ENCODE peak calls at places on chromosomes 6 and 20, in eight cellular contexts. One of them, this sample, is unnamed.

GRCh38 chr20:34049897-34050695 is 56.4 kb downstream of the RALY start:
- DNase-seq in mucosa of descending colon: no peak
- DNase-seq in neural crest cell: no peak
- DNase-seq in activated CD4-positive, CD25-positive, alpha-beta regulatory T cell treated with anti-CD3 and anti-CD28 coated beads, Interleukin-2, amount 50 U/mL, for 72 hours: no peak
- DNase-seq in Jurkat, Clone E6-1: no peak
- DNase-seq in tibial nerve: peak; percentile 37
- DNase-seq in choroid plexus epithelial cell: no peak
- DNase-seq in left kidney: no peak
- DNase-seq in this sample: no peak

GRCh38 chr20:44204156-44204831 is 6.3 kb downstream of the OSER1 start:
- DNase-seq in mucosa of descending colon: no peak
- DNase-seq in neural crest cell: no peak
- DNase-seq in activated CD4-positive, CD25-positive, alpha-beta regulatory T cell treated with anti-CD3 and anti-CD28 coated beads, Interleukin-2, amount 50 U/mL, for 72 hours: no peak
- DNase-seq in Jurkat, Clone E6-1: no peak
- DNase-seq in tibial nerve: no peak
- DNase-seq in choroid plexus epithelial cell: peak; percentile 94
- DNase-seq in left kidney: no peak
- DNase-seq in this sample: no peak

GRCh38 chr6:36350681-36351091 is 14.0 kb upstream of the BNIP5 start:
- DNase-seq in mucosa of descending colon: no peak
- DNase-seq in neural crest cell: no peak
- DNase-seq in activated CD4-positive, CD25-positive, alpha-beta regulatory T cell treated with anti-CD3 and anti-CD28 coated beads, Interleukin-2, amount 50 U/mL, for 72 hours: no peak
- DNase-seq in Jurkat, Clone E6-1: no peak
- DNase-seq in tibial nerve: no peak
- DNase-seq in choroid plexus epithelial cell: peak; percentile 94
- DNase-seq in left kidney: peak; percentile 46
- DNase-seq in this sample: peak; percentile 59

GRCh38 chr20:23445596-23446217 is 6.2 kb downstream of the CSTL1 start:
- DNase-seq in mucosa of descending colon: no peak
- DNase-seq in neural crest cell: no peak
- DNase-seq in activated CD4-positive, CD25-positive, alpha-beta regulatory T cell treated with anti-CD3 and anti-CD28 coated beads, Interleukin-2, amount 50 U/mL, for 72 hours: no peak
- DNase-seq in Jurkat, Clone E6-1: no peak
- DNase-seq in tibial nerve: no peak
- DNase-seq in choroid plexus epithelial cell: peak; percentile 82
- DNase-seq in left kidney: no peak
- DNase-seq in this sample: no peak

GRCh38 chr6:36660771-36661471 is 17.6 kb upstream of the CDKN1A start:
- DNase-seq in mucosa of descending colon: peak; percentile 82
- DNase-seq in neural crest cell: peak; percentile 22
- DNase-seq in activated CD4-positive, CD25-positive, alpha-beta regulatory T cell treated with anti-CD3 and anti-CD28 coated beads, Interleukin-2, amount 50 U/mL, for 72 hours: no peak
- DNase-seq in Jurkat, Clone E6-1: no peak
- DNase-seq in tibial nerve: no peak
- DNase-seq in choroid plexus epithelial cell: peak; percentile 55
- DNase-seq in left kidney: peak; percentile 86
- DNase-seq in this sample: peak; percentile 81

GRCh38 chr6:45666844-45667243 is 289.1 kb upstream of the SUPT3H start:
- DNase-seq in mucosa of descending colon: no peak
- DNase-seq in neural crest cell: no peak
- DNase-seq in activated CD4-positive, CD25-positive, alpha-beta regulatory T cell treated with anti-CD3 and anti-CD28 coated beads, Interleukin-2, amount 50 U/mL, for 72 hours: no peak
- DNase-seq in Jurkat, Clone E6-1: no peak
- DNase-seq in tibial nerve: no peak
- DNase-seq in choroid plexus epithelial cell: peak; percentile 55
- DNase-seq in left kidney: no peak
- DNase-seq in this sample: no peak

GRCh38 chr6:84193140-84193708 is 34.2 kb downstream of the CEP162 start:
- DNase-seq in mucosa of descending colon: no peak
- DNase-seq in neural crest cell: no peak
- DNase-seq in activated CD4-positive, CD25-positive, alpha-beta regulatory T cell treated with anti-CD3 and anti-CD28 coated beads, Interleukin-2, amount 50 U/mL, for 72 hours: no peak
- DNase-seq in Jurkat, Clone E6-1: no peak
- DNase-seq in tibial nerve: no peak
- DNase-seq in choroid plexus epithelial cell: peak; percentile 43
- DNase-seq in left kidney: no peak
- DNase-seq in this sample: no peak

GRCh38 chr6:3419624-3420272 is 37.1 kb downstream of the SLC22A23 start:
- DNase-seq in mucosa of descending colon: no peak
- DNase-seq in neural crest cell: no peak
- DNase-seq in activated CD4-positive, CD25-positive, alpha-beta regulatory T cell treated with anti-CD3 and anti-CD28 coated beads, Interleukin-2, amount 50 U/mL, for 72 hours: no peak
- DNase-seq in Jurkat, Clone E6-1: no peak
- DNase-seq in tibial nerve: no peak
- DNase-seq in choroid plexus epithelial cell: peak; percentile 51
- DNase-seq in left kidney: no peak
- DNase-seq in this sample: no peak

GRCh38 chr20:17520583-17520982 is 10.6 kb downstream of the BFSP1 start:
- DNase-seq in mucosa of descending colon: no peak
- DNase-seq in neural crest cell: no peak
- DNase-seq in activated CD4-positive, CD25-positive, alpha-beta regulatory T cell treated with anti-CD3 and anti-CD28 coated beads, Interleukin-2, amount 50 U/mL, for 72 hours: no peak
- DNase-seq in Jurkat, Clone E6-1: no peak
- DNase-seq in tibial nerve: no peak
- DNase-seq in choroid plexus epithelial cell: no peak
- DNase-seq in left kidney: no peak
- DNase-seq in this sample: no peak

GRCh38 chr6:6736753-6737654 is 148.5 kb downstream of the LY86 start:
- DNase-seq in mucosa of descending colon: peak; percentile 67
- DNase-seq in neural crest cell: peak; percentile 46
- DNase-seq in activated CD4-positive, CD25-positive, alpha-beta regulatory T cell treated with anti-CD3 and anti-CD28 coated beads, Interleukin-2, amount 50 U/mL, for 72 hours: no peak
- DNase-seq in Jurkat, Clone E6-1: no peak
- DNase-seq in tibial nerve: peak; percentile 53
- DNase-seq in choroid plexus epithelial cell: peak; percentile 34
- DNase-seq in left kidney: peak; percentile 96
- DNase-seq in this sample: peak; percentile 82

GRCh38 chr20:62822788-62823651 is 6.2 kb downstream of the COL9A3 start:
- DNase-seq in mucosa of descending colon: no peak
- DNase-seq in neural crest cell: no peak
- DNase-seq in activated CD4-positive, CD25-positive, alpha-beta regulatory T cell treated with anti-CD3 and anti-CD28 coated beads, Interleukin-2, amount 50 U/mL, for 72 hours: no peak
- DNase-seq in Jurkat, Clone E6-1: peak; percentile 73
- DNase-seq in tibial nerve: no peak
- DNase-seq in choroid plexus epithelial cell: no peak
- DNase-seq in left kidney: peak; percentile 77
- DNase-seq in this sample: no peak

GRCh38 chr6:33700391-33701050 is 11.0 kb downstream of the UQCC2 start:
- DNase-seq in mucosa of descending colon: peak; percentile 82
- DNase-seq in neural crest cell: peak; percentile 69
- DNase-seq in activated CD4-positive, CD25-positive, alpha-beta regulatory T cell treated with anti-CD3 and anti-CD28 coated beads, Interleukin-2, amount 50 U/mL, for 72 hours: peak; percentile 55
- DNase-seq in Jurkat, Clone E6-1: peak; percentile 57
- DNase-seq in tibial nerve: peak; percentile 48
- DNase-seq in choroid plexus epithelial cell: peak; percentile 85
- DNase-seq in left kidney: peak; percentile 89
- DNase-seq in this sample: no peak

GRCh38 chr6:83974409-83975050 is 59.0 kb upstream of the MRAP2 start:
- DNase-seq in mucosa of descending colon: no peak
- DNase-seq in neural crest cell: no peak
- DNase-seq in activated CD4-positive, CD25-positive, alpha-beta regulatory T cell treated with anti-CD3 and anti-CD28 coated beads, Interleukin-2, amount 50 U/mL, for 72 hours: no peak
- DNase-seq in Jurkat, Clone E6-1: no peak
- DNase-seq in tibial nerve: no peak
- DNase-seq in choroid plexus epithelial cell: no peak
- DNase-seq in left kidney: no peak
- DNase-seq in this sample: no peak

GRCh38 chr20:50425076-50425475 is 85.1 kb upstream of the PTPN1 start:
- DNase-seq in mucosa of descending colon: no peak
- DNase-seq in neural crest cell: no peak
- DNase-seq in activated CD4-positive, CD25-positive, alpha-beta regulatory T cell treated with anti-CD3 and anti-CD28 coated beads, Interleukin-2, amount 50 U/mL, for 72 hours: peak; percentile 35
- DNase-seq in Jurkat, Clone E6-1: peak; percentile 35
- DNase-seq in tibial nerve: no peak
- DNase-seq in choroid plexus epithelial cell: no peak
- DNase-seq in left kidney: no peak
- DNase-seq in this sample: no peak

GRCh38 chr6:147061152-147061551 is 143.1 kb upstream of the STXBP5 start:
- DNase-seq in mucosa of descending colon: no peak
- DNase-seq in neural crest cell: no peak
- DNase-seq in activated CD4-positive, CD25-positive, alpha-beta regulatory T cell treated with anti-CD3 and anti-CD28 coated beads, Interleukin-2, amount 50 U/mL, for 72 hours: no peak
- DNase-seq in Jurkat, Clone E6-1: no peak
- DNase-seq in tibial nerve: no peak
- DNase-seq in choroid plexus epithelial cell: no peak
- DNase-seq in left kidney: no peak
- DNase-seq in this sample: no peak

GRCh38 chr6:145787688-145788087 is 26.9 kb downstream of the FBXO30 start:
- DNase-seq in mucosa of descending colon: no peak
- DNase-seq in neural crest cell: no peak
- DNase-seq in activated CD4-positive, CD25-positive, alpha-beta regulatory T cell treated with anti-CD3 and anti-CD28 coated beads, Interleukin-2, amount 50 U/mL, for 72 hours: no peak
- DNase-seq in Jurkat, Clone E6-1: no peak
- DNase-seq in tibial nerve: no peak
- DNase-seq in choroid plexus epithelial cell: no peak
- DNase-seq in left kidney: no peak
- DNase-seq in this sample: no peak